ENCODE peak calls at places on chromosome 9, in seven cellular contexts. S is SK-N-SH, W is HepG2, J is HCT116, F is NT2/D1, B is H1, D is GM12878. V is an unnamed sample.

GRCh38 chr9:113152699-113153098 is 1.9 kb downstream of the SLC31A2 start:
- DNase-seq in B (no peak), D (no peak), J (no peak), S (no peak), F (no peak), W (no peak), V (no peak)

GRCh38 chr9:18947772-18948391 is 85.1 kb downstream of the SAXO1 start:
- DNase-seq in B (no peak), F (no peak), J (no peak), W (no peak), D (no peak), S (no peak), V (no peak)

GRCh38 chr9:110942522-110942921 is 95.7 kb downstream of the LPAR1 start:
- DNase-seq in D (no peak), B (no peak), J (no peak), F (peak), S (no peak), W (no peak), V (no peak)

GRCh38 chr9:92242115-92242778 is 51.2 kb downstream of the IARS1 start:
- DNase-seq in J (no peak), B (no peak), W (no peak), D (no peak), F (no peak), S (peak), V (no peak)

GRCh38 chr9:8766096-8766495 is 966.5 kb upstream of the DMAC1 start:
- DNase-seq in F (no peak), J (no peak), W (no peak), S (no peak), B (no peak), D (no peak), V (no peak)

GRCh38 chr9:12740845-12741244 is 34.0 kb upstream of the LURAP1L start:
- DNase-seq in S (no peak), B (no peak), D (no peak), W (no peak), J (no peak), F (no peak), V (no peak)

GRCh38 chr9:84600739-84601138 is 68.8 kb upstream of the NTRK2 start:
- DNase-seq in J (no peak), B (no peak), D (no peak), F (no peak), S (no peak), W (no peak), V (no peak)

GRCh38 chr9:129932303-129933151 is 97.3 kb downstream of the USP20 start:
- DNase-seq in D (peak), B (no peak), F (no peak), J (no peak), S (peak), W (no peak), V (no peak)

GRCh38 chr9:129968690-129969485 is 74.1 kb downstream of the FNBP1 start:
- DNase-seq in F (no peak), D (no peak), S (no peak), J (no peak), W (no peak), B (no peak), V (no peak)

GRCh38 chr9:14415947-14416346 is 102.0 kb upstream of the NFIB start:
- DNase-seq in W (no peak), F (no peak), S (no peak), J (no peak), B (no peak), D (no peak), V (no peak)

GRCh38 chr9:35731415-35732184 is 395 bp downstream of the TLN1 start:
- DNase-seq in J (no peak), S (no peak), B (no peak), D (no peak), F (no peak), W (peak), V (peak)

GRCh38 chr9:93258818-93259489 is 75.0 kb downstream of the WNK2 start:
- DNase-seq in S (peak), D (no peak), B (peak), F (no peak), W (no peak), J (no peak), V (no peak)

GRCh38 chr9:89048611-89049010 is 57.3 kb downstream of the S1PR3 start:
- DNase-seq in F (no peak), W (no peak), D (no peak), S (no peak), J (no peak), B (no peak), V (peak)

GRCh38 chr9:37984278-37984671 is 80.3 kb upstream of the SLC25A51 start:
- DNase-seq in B (no peak), S (no peak), F (no peak), J (no peak), W (no peak), D (no peak), V (no peak)

GRCh38 chr9:71806916-71807315 is 38.6 kb upstream of the CEMIP2 start:
- DNase-seq in W (peak), F (peak), B (peak), S (peak), D (no peak), J (peak), V (peak)

GRCh38 chr9:117979914-117980313 is 275.7 kb downstream of the TLR4 start:
- DNase-seq in J (no peak), B (no peak), F (no peak), D (no peak), S (no peak), W (no peak), V (no peak)
- TF ChIP-seq YY1 in J (no peak), B (no peak), F (no peak), D (no peak), S (no peak), W (no peak), V (no peak)

GRCh38 chr9:87659534-87660419 is 66.1 kb upstream of the CTSL start:
- DNase-seq in S (no peak), F (no peak), W (no peak), B (no peak), J (no peak), D (no peak), V (no peak)

GRCh38 chr9:87657893-87658292 is 68.0 kb upstream of the CTSL start:
- DNase-seq in W (no peak), F (no peak), J (no peak), S (no peak), D (no peak), B (no peak), V (no peak)

GRCh38 chr9:87656485-87656884 is 69.4 kb upstream of the CTSL start:
- DNase-seq in W (no peak), D (no peak), J (no peak), B (no peak), S (no peak), F (no peak), V (peak)

GRCh38 chr9:87655731-87656130 is 70.2 kb upstream of the CTSL start:
- DNase-seq in J (no peak), D (no peak), S (no peak), W (no peak), F (no peak), B (no peak), V (no peak)

DNA sequence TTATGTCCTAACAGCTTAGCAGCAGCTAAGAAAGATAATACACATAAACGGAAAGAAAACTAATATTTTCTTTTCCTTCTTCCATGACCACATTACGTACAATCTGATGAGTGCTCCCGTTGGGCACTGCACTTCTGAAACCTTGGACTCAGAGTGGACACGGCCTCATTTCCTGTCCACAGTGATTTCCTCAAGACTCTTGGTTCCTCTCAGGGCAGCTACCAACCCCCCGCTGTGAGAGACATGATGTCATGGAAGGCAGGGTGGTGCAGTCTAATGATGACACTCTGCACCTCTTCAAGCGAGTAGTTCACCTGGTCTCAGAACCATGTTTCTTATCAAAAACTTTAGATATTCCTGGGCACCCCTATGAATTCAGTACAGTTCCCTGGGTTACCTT is 68.7 kb upstream of the CTSL start:
- DNase-seq in F (no peak), S (no peak), B (no peak), J (no peak), D (no peak), W (no peak), V (no peak)
- TF ChIP-seq YY1 in F (no peak), S (no peak), B (no peak), J (no peak), D (no peak), W (no peak), V (no peak)

DNA sequence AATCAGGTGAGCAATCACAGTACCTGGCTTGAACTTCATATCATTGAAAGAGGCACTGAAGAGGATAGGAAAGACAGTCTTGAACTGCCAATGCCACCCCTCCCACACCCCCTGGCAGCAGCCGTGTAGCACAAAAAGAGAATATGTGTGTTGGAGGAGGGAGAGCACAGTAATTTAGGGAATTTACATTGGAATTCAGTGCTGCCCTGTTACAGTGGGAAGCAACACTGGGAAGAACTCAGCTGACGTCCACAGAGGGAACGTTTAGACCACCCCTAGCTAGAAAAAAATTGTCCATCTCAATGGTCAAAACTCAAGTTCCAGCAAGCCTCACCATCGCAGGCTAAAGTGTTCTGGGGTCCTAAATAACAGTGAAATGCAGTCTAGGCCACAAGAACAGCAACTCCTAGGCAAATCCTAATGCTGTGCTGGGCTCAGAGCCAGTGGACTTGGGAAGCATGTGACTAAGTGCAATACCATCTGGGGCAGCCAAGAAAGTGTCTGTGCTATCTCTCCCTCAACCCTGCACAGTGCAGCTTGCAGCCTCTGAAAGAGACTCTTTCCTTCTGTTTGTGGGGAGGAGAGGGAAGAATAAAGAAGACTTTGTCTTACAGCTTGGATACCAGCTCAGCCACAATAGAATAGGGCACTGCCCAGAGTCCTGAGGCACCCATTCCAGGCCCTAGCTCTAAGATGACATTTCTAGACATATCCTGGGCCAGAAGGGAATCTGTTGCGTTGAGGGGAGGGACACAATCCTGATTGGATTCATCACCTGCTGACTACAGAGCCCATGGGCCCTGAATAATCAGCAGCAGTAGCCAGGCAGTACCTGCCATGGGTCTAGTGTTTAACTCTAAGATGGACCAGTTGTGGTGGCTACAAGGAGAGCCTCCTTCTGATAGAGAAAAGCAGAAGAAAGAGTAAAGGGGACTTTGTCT is 62.1 kb upstream of the VLDLR start:
- DNase-seq in W (no peak), F (peak), J (no peak), D (no peak), B (no peak), S (peak), V (no peak)
- TF ChIP-seq YY1 in W (no peak), F (no peak), J (no peak), D (no peak), B (no peak), S (no peak), V (no peak)

GRCh38 chr9:137984005-137984404 is 106.4 kb downstream of the CACNA1B start:
- DNase-seq in J (no peak), B (no peak), W (no peak), S (no peak), D (no peak), F (no peak), V (no peak)
- TF ChIP-seq YY1 in J (no peak), B (no peak), W (no peak), S (no peak), D (no peak), F (no peak), V (no peak)

GRCh38 chr9:98569491-98569890 is 139.2 kb downstream of the GABBR2 start:
- DNase-seq in B (no peak), F (no peak), S (no peak), J (no peak), W (no peak), D (no peak), V (no peak)
- TF ChIP-seq YY1 in B (no peak), F (no peak), S (no peak), J (no peak), W (no peak), D (no peak), V (no peak)

GRCh38 chr9:116198344-116198743 is 44.8 kb downstream of the PAPPA start:
- DNase-seq in B (no peak), D (no peak), W (no peak), J (no peak), S (no peak), F (no peak), V (no peak)
- TF ChIP-seq YY1 in B (no peak), D (no peak), W (no peak), J (no peak), S (no peak), F (no peak), V (no peak)